ENCODE peak calls at places on chromosomes 4 and X, in seven cellular contexts. P is psoas muscle, Z is A673, K is pancreas, I is WTC11, H is Calu3, J is bronchial epithelial cell. W is an unnamed sample.
A peak's percentile ranks its signal among the peaks of the same experiment; 100 is the strongest.

GRCh38 chrX:40945366-40945713 is 139.9 kb upstream of the USP9X start:
- DNase-seq in P (no peak), Z (peak; percentile 39), K (no peak), I (no peak), H (peak; percentile 43), J (peak; percentile 78), W (no peak)

GRCh38 chrX:110317820-110318663 is at the start of gene AMMECR1:
- DNase-seq in P (peak; percentile 80), Z (peak; percentile 87), K (peak; percentile 85), I (peak; percentile 73), H (peak; percentile 84), J (peak; percentile 47), W (peak; percentile 76)

GRCh38 chr4:165964591-165964990 is 91.6 kb downstream of the TLL1 start:
- DNase-seq in P (no peak), Z (no peak), K (no peak), I (no peak), H (no peak), J (no peak), W (no peak)

GRCh38 chr4:188414441-188414840 is 275.2 kb downstream of the TRIML1 start:
- DNase-seq in P (no peak), Z (no peak), K (no peak), I (no peak), H (no peak), J (no peak), W (no peak)

GRCh38 chr4:24395937-24396336 is 188.4 kb downstream of the DHX15 start:
- DNase-seq in P (no peak), Z (no peak), K (peak; percentile 28), I (peak; percentile 36), H (no peak), J (no peak), W (no peak)

GRCh38 chr4:112702892-112703291 is 65.9 kb downstream of the LARP7 start:
- DNase-seq in P (no peak), Z (no peak), K (no peak), I (no peak), H (no peak), J (no peak), W (no peak)

GRCh38 chrX:40096395-40097091 is 1.2 kb downstream of the BCOR start:
- DNase-seq in P (peak; percentile 45), Z (no peak), K (peak; percentile 79), I (no peak), H (peak; percentile 45), J (no peak), W (peak; percentile 58)

GRCh38 chrX:153640736-153641574 is 6.0 kb upstream of the DUSP9 start:
- DNase-seq in P (no peak), Z (no peak), K (peak; percentile 60), I (peak; percentile 19), H (no peak), J (no peak), W (no peak)

GRCh38 chrX:154481911-154482601 is 3.0 kb upstream of the LAGE3 start:
- DNase-seq in P (no peak), Z (no peak), K (peak; percentile 58), I (no peak), H (no peak), J (no peak), W (no peak)

GRCh38 chrX:110734894-110735541 is 60.6 kb downstream of the CHRDL1 start:
- DNase-seq in P (no peak), Z (no peak), K (no peak), I (no peak), H (no peak), J (peak; percentile 28), W (no peak)

GRCh38 chr4:2767046-2767704 is 11.0 kb upstream of the TNIP2 start:
- DNase-seq in P (no peak), Z (no peak), K (no peak), I (no peak), H (no peak), J (no peak), W (no peak)

GRCh38 chr4:76758290-76758882 is 139.6 kb downstream of the SOWAHB start:
- DNase-seq in P (no peak), Z (peak; percentile 40), K (no peak), I (no peak), H (peak; percentile 50), J (peak; percentile 50), W (no peak)

GRCh38 chr4:138090145-138090917 is 151.8 kb downstream of the SLC7A11 start:
- DNase-seq in P (peak; percentile 15), Z (peak; percentile 88), K (no peak), I (peak; percentile 46), H (peak; percentile 72), J (peak; percentile 74), W (no peak)

GRCh38 chr4:75653845-75654503 is 19.2 kb downstream of the G3BP2 start:
- DNase-seq in P (no peak), Z (no peak), K (no peak), I (no peak), H (no peak), J (peak; percentile 64), W (no peak)

GRCh38 chrX:129717902-129718301 is 20.9 kb upstream of the XPNPEP2 start:
- DNase-seq in P (peak; percentile 64), Z (no peak), K (no peak), I (no peak), H (no peak), J (peak; percentile 64), W (no peak)

GRCh38 chrX:119791437-119792231 is at the start of gene RPL39:
- DNase-seq in P (peak; percentile 79), Z (peak; percentile 93), K (peak; percentile 87), I (peak; percentile 78), H (peak; percentile 79), J (peak; percentile 76), W (peak; percentile 70)

DNA sequence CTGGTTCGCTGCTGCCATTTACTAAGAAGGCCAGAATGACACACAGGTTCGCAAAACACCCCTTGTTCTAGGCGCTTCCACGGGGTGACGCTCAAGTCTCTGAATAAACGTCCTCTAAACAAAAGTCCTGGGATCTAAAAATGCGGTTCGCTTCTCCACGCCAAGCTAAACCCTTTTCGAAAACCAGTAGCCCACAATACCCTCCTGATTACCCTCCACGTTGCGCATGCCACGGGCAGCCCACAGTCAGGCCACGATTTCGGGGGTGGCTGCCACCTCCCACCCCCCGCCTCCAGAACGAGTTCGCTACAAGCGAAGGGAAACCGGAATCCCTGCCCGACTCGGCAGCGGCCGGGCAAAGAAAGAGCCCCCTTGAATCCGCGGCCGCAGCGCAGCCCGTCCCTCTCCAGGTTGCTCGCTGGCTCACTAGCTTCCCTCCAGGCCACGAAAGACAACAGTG is 423 bp downstream of the RPL39 start:
- DNase-seq in P (no peak), Z (peak; percentile 36), K (peak; percentile 59), I (no peak), H (peak; percentile 26), J (peak; percentile 28), W (no peak)
- TF ChIP-seq CTCF in P (no peak), Z (peak; percentile 11), K (no peak), I (no peak), H (no peak), J (peak; percentile 10), W (no peak)

DNA sequence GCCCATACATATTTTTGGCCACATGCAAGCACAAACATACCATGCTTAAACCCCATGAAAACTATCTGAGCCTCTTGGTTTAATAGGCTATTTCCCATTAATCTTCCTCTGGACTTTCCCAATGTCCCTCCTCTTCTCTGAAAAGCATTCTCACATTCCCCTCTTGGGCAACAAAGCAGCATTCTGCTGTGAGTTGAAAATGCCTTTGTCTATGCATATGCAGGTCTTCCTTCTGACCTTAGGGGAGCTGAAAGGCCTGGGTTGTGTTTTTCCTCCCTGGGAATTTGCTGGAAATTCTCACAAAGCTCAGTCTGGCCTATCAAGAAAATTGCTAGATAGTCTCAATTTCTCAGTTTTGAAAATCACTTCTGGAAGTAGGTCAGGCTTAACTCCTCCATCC is 4.2 kb downstream of the VSIG4 start:
- DNase-seq in P (no peak), Z (no peak), K (no peak), I (no peak), H (no peak), J (no peak), W (no peak)
- TF ChIP-seq CTCF in P (no peak), Z (no peak), K (no peak), I (no peak), H (no peak), J (no peak), W (no peak)

GRCh38 chr4:152045781-152046571 is 285.2 kb upstream of the GATB start:
- DNase-seq in P (peak; percentile 28), Z (peak; percentile 29), K (peak; percentile 81), I (peak; percentile 94), H (peak; percentile 78), J (peak; percentile 54), W (peak; percentile 27)
- TF ChIP-seq CTCF in P (peak; percentile 58), Z (peak; percentile 63), K (peak; percentile 46), I (peak; percentile 79), H (peak; percentile 55), J (peak; percentile 84), W (peak; percentile 62)

GRCh38 chr4:173507471-173508385 is 22.3 kb downstream of the HAND2 start:
- DNase-seq in P (no peak), Z (no peak), K (no peak), I (no peak), H (no peak), J (no peak), W (no peak)

GRCh38 chr4:173508386-173509002 is 21.5 kb downstream of the HAND2 start:
- DNase-seq in P (no peak), Z (no peak), K (peak; percentile 53), I (no peak), H (no peak), J (no peak), W (no peak)

GRCh38 chr4:173511787-173512361 is 18.2 kb downstream of the HAND2 start:
- DNase-seq in P (no peak), Z (no peak), K (no peak), I (no peak), H (no peak), J (no peak), W (no peak)

GRCh38 chr4:173506780-173507211 is 23.2 kb downstream of the HAND2 start:
- DNase-seq in P (no peak), Z (no peak), K (no peak), I (no peak), H (no peak), J (no peak), W (no peak)

DNA sequence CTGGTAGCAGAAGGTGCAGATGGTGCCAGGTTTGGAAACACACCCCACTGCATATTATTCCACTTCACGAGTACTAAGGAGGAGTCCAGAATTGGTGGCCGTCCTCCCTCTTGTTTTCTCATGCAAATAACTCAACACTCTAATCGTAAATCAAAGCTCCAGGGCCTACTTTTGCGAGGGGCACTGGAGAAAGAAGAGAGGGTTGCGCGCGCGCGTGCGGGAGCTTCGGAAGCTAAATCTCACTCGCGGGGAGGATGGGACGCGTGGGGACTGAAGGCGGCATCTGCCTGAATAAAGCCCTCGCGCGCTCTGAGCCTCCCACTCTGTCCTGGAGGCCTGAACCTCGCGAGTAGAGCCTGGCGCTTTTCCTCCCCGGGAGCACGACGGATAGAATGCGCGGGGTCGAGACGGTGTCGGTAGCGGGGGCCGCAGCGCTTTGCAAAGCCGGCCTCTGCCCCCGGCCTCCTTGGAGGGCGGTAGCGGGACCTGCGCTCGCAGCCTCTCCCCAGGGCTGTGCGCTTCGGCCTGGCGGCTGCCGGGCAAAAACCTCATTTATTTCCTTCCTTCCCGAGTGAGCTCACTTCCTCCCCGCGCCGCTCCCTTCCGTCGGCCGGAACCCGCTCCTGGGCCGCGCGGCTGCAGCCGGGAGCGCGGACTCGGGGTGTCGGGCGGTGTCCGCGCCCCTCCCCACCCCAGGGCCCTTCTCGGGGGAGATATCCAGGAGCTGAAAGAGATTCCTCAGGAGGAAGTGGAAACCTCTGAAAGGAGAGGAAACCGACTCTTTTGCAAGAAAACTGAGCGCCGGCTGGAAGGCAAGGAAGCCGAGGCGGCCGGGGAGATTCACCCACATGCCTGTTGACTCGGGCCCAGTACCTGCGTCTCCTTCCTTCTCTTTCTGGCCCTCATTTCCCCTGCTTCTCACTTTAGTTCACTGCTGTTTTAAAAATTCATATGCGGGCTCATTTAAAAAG is 20.7 kb downstream of the HAND2 start:
- DNase-seq in P (peak; percentile 50), Z (no peak), K (no peak), I (no peak), H (no peak), J (no peak), W (no peak)
- TF ChIP-seq CTCF in P (no peak), Z (no peak), K (no peak), I (no peak), H (no peak), J (no peak), W (no peak)

GRCh38 chr4:157221895-157222763 is 1.6 kb downstream of the GRIA2 start:
- DNase-seq in P (no peak), Z (peak; percentile 34), K (peak; percentile 86), I (peak; percentile 70), H (no peak), J (no peak), W (no peak)
- TF ChIP-seq CTCF in P (no peak), Z (peak; percentile 15), K (no peak), I (no peak), H (no peak), J (no peak), W (no peak)

W was measured in natural killer cell.